ENCODE peak calls at places on chromosomes 13 and 19, in six cellular contexts. A is epithelial cell of esophagus, M is left ventricle myocardium inferior, Y is AG09309, D is ovary, O is AG04450. R is an unnamed sample.

GRCh38 chr13:101977475-101977874 is 424.4 kb downstream of the FGF14 start:
- DNase-seq in A (no peak), M (no peak), Y (no peak), D (no peak), O (no peak), R (no peak)

GRCh38 chr19:10662384-10663251 is 8.5 kb downstream of the ILF3 start:
- DNase-seq in A (no peak), M (no peak), Y (peak; percentile 31), D (no peak), O (no peak), R (peak; percentile 27)

GRCh38 chr13:92806215-92806614 is 420.4 kb upstream of the GPC6 start:
- DNase-seq in A (no peak), M (no peak), Y (no peak), D (peak; percentile 7), O (no peak), R (no peak)

GRCh38 chr13:110869231-110869804 is 45.6 kb downstream of the ANKRD10 start:
- DNase-seq in A (no peak), M (no peak), Y (no peak), D (no peak), O (no peak), R (no peak)

GRCh38 chr19:31378404-31378803 is 29.2 kb upstream of the TSHZ3 start:
- DNase-seq in A (peak; percentile 51), M (peak; percentile 44), Y (peak; percentile 89), D (peak; percentile 76), O (peak; percentile 84), R (peak; percentile 88)

GRCh38 chr13:49649244-49649962 is 21.1 kb downstream of the ARL11 start:
- DNase-seq in A (peak; percentile 45), M (no peak), Y (peak; percentile 7), D (no peak), O (no peak), R (no peak)

GRCh38 chr19:17553256-17553655 is 2.2 kb upstream of the COLGALT1 start:
- DNase-seq in A (peak; percentile 27), M (peak; percentile 73), Y (peak; percentile 84), D (peak; percentile 81), O (peak; percentile 79), R (peak; percentile 93)

GRCh38 chr13:44693156-44693826 is 117.2 kb upstream of the TSC22D1 start:
- DNase-seq in A (no peak), M (no peak), Y (no peak), D (no peak), O (no peak), R (no peak)

GRCh38 chr13:93867481-93867880 is 612.0 kb downstream of the DCT start:
- DNase-seq in A (peak; percentile 32), M (no peak), Y (no peak), D (no peak), O (peak; percentile 81), R (no peak)

GRCh38 chr19:5824791-5825577 is 14.5 kb downstream of the FUT6 start:
- DNase-seq in A (no peak), M (no peak), Y (no peak), D (no peak), O (no peak), R (no peak)

GRCh38 chr19:5828661-5829566 is 10.6 kb downstream of the FUT6 start:
- DNase-seq in A (no peak), M (peak; percentile 40), Y (no peak), D (no peak), O (no peak), R (no peak)

GRCh38 chr19:5827891-5828660 is 11.4 kb downstream of the FUT6 start:
- DNase-seq in A (peak; percentile 89), M (peak; percentile 79), Y (peak; percentile 45), D (peak; percentile 72), O (peak; percentile 73), R (peak; percentile 70)

GRCh38 chr19:5827342-5827890 is 12.1 kb downstream of the FUT6 start:
- DNase-seq in A (no peak), M (no peak), Y (no peak), D (no peak), O (no peak), R (no peak)

GRCh38 chr19:5826531-5827341 is 12.8 kb downstream of the FUT6 start:
- DNase-seq in A (peak; percentile 45), M (peak; percentile 66), Y (no peak), D (no peak), O (no peak), R (no peak)
- TF ChIP-seq CTCF in A (peak; percentile 46), M (peak; percentile 26), Y (no peak), D (no peak), O (peak; percentile 26), R (peak; percentile 7)

DNA sequence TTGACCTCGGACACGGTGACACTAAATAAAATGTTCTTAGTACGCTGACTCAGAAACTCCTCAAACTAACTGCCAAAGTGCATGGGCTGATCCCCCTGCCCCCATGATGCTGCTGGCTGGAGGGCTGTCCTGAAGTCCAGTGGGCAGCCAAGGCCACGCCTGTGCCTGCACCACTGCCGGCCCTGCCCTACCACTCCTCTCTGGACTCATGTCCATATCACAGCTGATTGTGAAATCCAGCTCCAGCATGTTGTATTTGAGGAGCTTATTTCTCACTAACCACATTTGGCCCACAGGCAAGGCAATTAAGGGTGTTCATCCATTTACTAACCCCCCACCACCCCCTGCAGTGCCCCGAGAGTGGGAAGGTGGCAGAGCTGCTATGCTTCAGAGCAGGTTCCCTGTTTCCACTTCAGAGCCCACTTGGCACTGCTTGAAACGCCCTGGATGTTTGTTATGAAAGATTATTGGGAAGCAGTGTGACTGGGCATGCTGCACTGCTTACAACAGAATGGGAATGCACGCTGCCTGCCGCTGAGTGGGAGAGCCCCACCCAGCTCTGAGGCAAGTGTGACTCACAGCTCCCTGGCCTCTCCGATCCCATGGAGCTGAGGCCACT is 114.0 kb downstream of the UQCRFS1 start:
- DNase-seq in A (peak; percentile 65), M (peak; percentile 57), Y (peak; percentile 92), D (no peak), O (peak; percentile 7), R (no peak)
- H3K4me3 ChIP-seq in A (no peak overlapping the region), M (no peak overlapping the region), Y (no peak overlapping the region), D (no peak overlapping the region), O (no peak overlapping the region), R (no peak overlapping the region)

GRCh38 chr13:82739881-82740280 is 1142.4 kb downstream of the SLITRK1 start:
- DNase-seq in A (peak; percentile 27), M (no peak), Y (no peak), D (no peak), O (no peak), R (no peak)
- TF ChIP-seq CTCF in A (peak; percentile 35), M (no peak), Y (peak; percentile 47), D (no peak), O (peak; percentile 40), R (peak; percentile 32)

GRCh38 chr19:1417681-1418493 is 10.5 kb downstream of the DAZAP1 start:
- DNase-seq in A (no peak), M (no peak), Y (no peak), D (no peak), O (no peak), R (no peak)
- H3K4me3 ChIP-seq in A (no peak overlapping the region), M (no peak overlapping the region), Y (no peak overlapping the region), D (no peak overlapping the region), O (no peak overlapping the region), R (no peak overlapping the region)

GRCh38 chr19:13917888-13918406 is 11.9 kb downstream of the CC2D1A start:
- DNase-seq in A (no peak), M (peak; percentile 40), Y (no peak), D (no peak), O (no peak), R (no peak)

GRCh38 chr19:13920940-13921744 is 15.1 kb downstream of the CC2D1A start:
- DNase-seq in A (peak; percentile 49), M (no peak), Y (no peak), D (no peak), O (no peak), R (no peak)

GRCh38 chr19:13923194-13923987 is 14.8 kb downstream of the PODNL1 start:
- DNase-seq in A (no peak), M (no peak), Y (no peak), D (no peak), O (no peak), R (no peak)

GRCh38 chr19:13918726-13919411 is 12.9 kb downstream of the CC2D1A start:
- DNase-seq in A (no peak), M (no peak), Y (no peak), D (no peak), O (no peak), R (no peak)

DNA sequence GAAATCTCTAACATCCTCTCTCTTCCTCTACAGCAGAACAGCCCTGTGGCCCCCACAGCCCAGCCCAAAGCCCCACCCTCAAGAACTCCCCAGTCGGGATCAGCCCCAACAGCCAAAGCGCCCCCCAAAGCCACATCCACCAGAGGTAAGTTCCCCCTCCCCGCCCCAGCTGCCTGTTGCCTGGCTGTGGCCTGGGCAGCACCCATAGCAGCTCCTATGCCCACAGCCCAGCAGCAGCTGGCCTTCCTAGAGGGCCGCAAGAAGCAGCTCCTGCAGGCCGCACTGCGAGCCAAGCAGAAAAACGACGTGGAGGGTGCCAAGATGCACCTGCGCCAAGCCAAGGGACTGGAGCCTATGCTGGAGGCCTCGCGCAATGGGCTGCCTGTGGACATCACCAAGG is 14.5 kb downstream of the CC2D1A start:
- DNase-seq in A (no peak), M (no peak), Y (no peak), D (no peak), O (no peak), R (no peak)
- TF ChIP-seq CTCF in A (no peak), M (no peak), Y (no peak), D (no peak), O (no peak), R (no peak)

DNA sequence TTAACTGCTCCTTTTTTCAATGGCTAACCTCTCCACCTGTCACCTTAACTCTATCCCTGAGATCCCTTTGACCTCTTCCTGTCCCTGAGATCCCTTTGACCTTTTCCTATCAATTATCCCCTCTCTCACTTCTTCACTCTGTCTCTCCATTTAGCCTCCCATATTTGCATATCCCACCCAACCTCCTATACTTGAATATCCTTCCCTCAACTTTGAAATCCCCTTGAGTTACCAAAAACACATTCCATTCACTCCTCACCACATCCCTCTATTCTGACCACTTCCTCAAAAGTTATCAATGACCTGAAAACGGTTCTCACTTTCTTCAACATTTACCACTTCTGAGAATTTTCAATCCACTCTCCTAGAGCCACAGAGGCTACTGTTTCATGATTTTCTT is 3.0 kb downstream of the MYCBP2 start:
- DNase-seq in A (no peak), M (no peak), Y (no peak), D (no peak), O (no peak), R (no peak)
- H3K4me3 ChIP-seq in A (no peak overlapping the region), M (no peak overlapping the region), Y (no peak overlapping the region), D (no peak overlapping the region), O (no peak overlapping the region), R (no peak overlapping the region)

GRCh38 chr13:31827707-31828106 is 88.4 kb downstream of the RXFP2 start:
- DNase-seq in A (no peak), M (no peak), Y (no peak), D (no peak), O (no peak), R (no peak)

DNA sequence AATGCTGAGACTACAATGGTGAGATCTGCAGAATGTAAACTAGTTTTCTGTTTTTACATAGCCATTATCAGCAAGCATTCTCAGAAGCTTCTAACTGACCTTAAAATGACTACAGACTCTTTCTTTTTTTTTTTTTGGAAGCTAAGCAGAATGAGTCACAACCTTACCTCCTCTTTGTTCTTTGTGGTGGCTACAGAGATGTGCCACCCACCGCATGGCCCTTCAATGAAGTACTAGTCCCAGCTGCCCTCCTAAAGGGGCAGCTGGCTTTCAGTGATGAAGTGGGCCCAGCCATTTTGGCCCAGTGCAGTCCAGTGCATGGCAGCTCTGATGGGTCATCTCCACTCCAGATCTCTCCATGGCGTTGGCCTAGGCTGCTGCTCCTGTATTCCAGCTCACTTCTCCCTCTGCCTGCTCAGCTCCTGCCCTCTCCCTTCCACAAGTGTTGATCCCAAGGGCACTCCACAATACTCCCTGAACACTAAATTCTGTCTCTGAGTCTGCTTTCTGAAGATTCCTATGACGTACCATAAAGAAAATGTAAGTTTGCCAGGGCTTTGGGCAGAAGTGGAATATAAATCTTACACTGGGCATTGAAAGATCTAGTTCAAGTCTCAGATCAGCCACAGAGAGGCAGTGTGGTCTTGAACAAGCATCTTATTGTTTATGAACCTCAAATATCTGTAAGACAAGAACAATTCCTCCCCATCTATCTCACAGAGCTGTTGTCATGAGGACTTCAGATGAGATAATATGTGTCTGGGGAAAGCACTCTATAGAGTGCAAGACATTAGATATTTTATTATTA is 85.6 kb downstream of the RXFP2 start:
- DNase-seq in A (no peak), M (no peak), Y (no peak), D (no peak), O (no peak), R (no peak)
- TF ChIP-seq CTCF in A (no peak), M (peak; percentile 66), Y (peak; percentile 32), D (no peak), O (peak; percentile 18), R (no peak)